ENCODE peak calls at places on chromosomes 12 and 14, in ten cellular contexts. One of them, this sample, is unnamed.
A peak's percentile ranks its signal among the peaks of the same experiment; 100 is the strongest.

GRCh38 chr14:75519826-75520692 is 2.2 kb upstream of the BATF start:
- DNase-seq in esophagus squamous epithelium: no peak
- DNase-seq in upper lobe of left lung: no peak
- DNase-seq in lower lobe of right lung: no peak
- DNase-seq in CD8-positive, alpha-beta T cell: no peak
- DNase-seq in transverse colon: no peak
- DNase-seq in uterus: no peak
- DNase-seq in A549: no peak
- DNase-seq in breast epithelium: no peak
- DNase-seq in HCT116: no peak
- DNase-seq in this sample: peak; percentile 93

GRCh38 chr12:22283006-22283506 is 51.5 kb downstream of the ST8SIA1 start:
- DNase-seq in esophagus squamous epithelium: no peak
- DNase-seq in upper lobe of left lung: no peak
- DNase-seq in lower lobe of right lung: no peak
- DNase-seq in CD8-positive, alpha-beta T cell: no peak
- DNase-seq in transverse colon: no peak
- DNase-seq in uterus: no peak
- DNase-seq in A549: no peak
- DNase-seq in breast epithelium: no peak
- DNase-seq in HCT116: no peak
- DNase-seq in this sample: no peak

GRCh38 chr12:75476076-75476475 is 4.5 kb upstream of the GLIPR1 start:
- DNase-seq in esophagus squamous epithelium: no peak
- DNase-seq in upper lobe of left lung: no peak
- DNase-seq in lower lobe of right lung: no peak
- DNase-seq in CD8-positive, alpha-beta T cell: no peak
- DNase-seq in transverse colon: no peak
- DNase-seq in uterus: no peak
- DNase-seq in A549: no peak
- DNase-seq in breast epithelium: no peak
- DNase-seq in HCT116: no peak
- DNase-seq in this sample: no peak

GRCh38 chr12:101642115-101643067 is 47.6 kb downstream of the MYBPC1 start:
- DNase-seq in esophagus squamous epithelium: no peak
- DNase-seq in upper lobe of left lung: peak; percentile 82
- DNase-seq in lower lobe of right lung: peak; percentile 59
- DNase-seq in CD8-positive, alpha-beta T cell: no peak
- DNase-seq in transverse colon: peak; percentile 18
- DNase-seq in uterus: no peak
- DNase-seq in A549: no peak
- DNase-seq in breast epithelium: no peak
- DNase-seq in HCT116: no peak
- DNase-seq in this sample: no peak

GRCh38 chr12:12592930-12593329 is 18.7 kb upstream of the CREBL2 start:
- DNase-seq in esophagus squamous epithelium: no peak
- DNase-seq in upper lobe of left lung: no peak
- DNase-seq in lower lobe of right lung: no peak
- DNase-seq in CD8-positive, alpha-beta T cell: no peak
- DNase-seq in transverse colon: no peak
- DNase-seq in uterus: no peak
- DNase-seq in A549: peak; percentile 35
- DNase-seq in breast epithelium: no peak
- DNase-seq in HCT116: no peak
- DNase-seq in this sample: peak; percentile 31

GRCh38 chr12:1972856-1973317 is 31.4 kb downstream of the DCP1B start:
- DNase-seq in esophagus squamous epithelium: no peak
- DNase-seq in upper lobe of left lung: no peak
- DNase-seq in lower lobe of right lung: no peak
- DNase-seq in CD8-positive, alpha-beta T cell: no peak
- DNase-seq in transverse colon: peak; percentile 41
- DNase-seq in uterus: peak; percentile 69
- DNase-seq in A549: no peak
- DNase-seq in breast epithelium: no peak
- DNase-seq in HCT116: no peak
- DNase-seq in this sample: peak; percentile 41

GRCh38 chr14:61145903-61146411 is 135.2 kb downstream of the TMEM30B start:
- DNase-seq in esophagus squamous epithelium: no peak
- DNase-seq in upper lobe of left lung: no peak
- DNase-seq in lower lobe of right lung: no peak
- DNase-seq in CD8-positive, alpha-beta T cell: no peak
- DNase-seq in transverse colon: no peak
- DNase-seq in uterus: no peak
- DNase-seq in A549: no peak
- DNase-seq in breast epithelium: peak; percentile 71
- DNase-seq in HCT116: no peak
- DNase-seq in this sample: peak; percentile 66

GRCh38 chr14:98182385-98183055 is 1089.5 kb downstream of the BCL11B start:
- DNase-seq in esophagus squamous epithelium: no peak
- DNase-seq in upper lobe of left lung: no peak
- DNase-seq in lower lobe of right lung: no peak
- DNase-seq in CD8-positive, alpha-beta T cell: no peak
- DNase-seq in transverse colon: no peak
- DNase-seq in uterus: no peak
- DNase-seq in A549: no peak
- DNase-seq in breast epithelium: no peak
- DNase-seq in HCT116: no peak
- DNase-seq in this sample: no peak

GRCh38 chr14:96383445-96383844 is 8.5 kb upstream of the AK7 start:
- DNase-seq in esophagus squamous epithelium: no peak
- DNase-seq in upper lobe of left lung: no peak
- DNase-seq in lower lobe of right lung: no peak
- DNase-seq in CD8-positive, alpha-beta T cell: no peak
- DNase-seq in transverse colon: no peak
- DNase-seq in uterus: no peak
- DNase-seq in A549: no peak
- DNase-seq in breast epithelium: no peak
- DNase-seq in HCT116: no peak
- DNase-seq in this sample: no peak

GRCh38 chr12:131380220-131380957 is 330.5 kb upstream of the SFSWAP start:
- DNase-seq in esophagus squamous epithelium: no peak
- DNase-seq in upper lobe of left lung: no peak
- DNase-seq in lower lobe of right lung: no peak
- DNase-seq in CD8-positive, alpha-beta T cell: no peak
- DNase-seq in transverse colon: no peak
- DNase-seq in uterus: no peak
- DNase-seq in A549: no peak
- DNase-seq in breast epithelium: no peak
- DNase-seq in HCT116: no peak
- DNase-seq in this sample: no peak
- H3K27ac ChIP-seq in esophagus squamous epithelium: no peak overlapping the region
- H3K27ac ChIP-seq in upper lobe of left lung: no peak overlapping the region
- H3K27ac ChIP-seq in lower lobe of right lung: no peak overlapping the region
- H3K27ac ChIP-seq in CD8-positive, alpha-beta T cell: no peak overlapping the region
- H3K27ac ChIP-seq in transverse colon: no peak overlapping the region
- H3K27ac ChIP-seq in uterus: no peak overlapping the region
- H3K27ac ChIP-seq in A549: no peak overlapping the region
- H3K27ac ChIP-seq in breast epithelium: no peak overlapping the region
- H3K27ac ChIP-seq in HCT116: no peak overlapping the region
- H3K27ac ChIP-seq in this sample: no peak overlapping the region

GRCh38 chr12:48119078-48119833 is at the start of gene PFKM:
- DNase-seq in esophagus squamous epithelium: peak; percentile 12
- DNase-seq in upper lobe of left lung: no peak
- DNase-seq in lower lobe of right lung: peak; percentile 80
- DNase-seq in CD8-positive, alpha-beta T cell: peak; percentile 8
- DNase-seq in transverse colon: peak; percentile 88
- DNase-seq in uterus: peak; percentile 87
- DNase-seq in A549: peak; percentile 93
- DNase-seq in breast epithelium: peak; percentile 79
- DNase-seq in HCT116: peak; percentile 87
- DNase-seq in this sample: peak; percentile 85

GRCh38 chr12:48123169-48123568 is 4.0 kb downstream of the PFKM start:
- DNase-seq in esophagus squamous epithelium: no peak
- DNase-seq in upper lobe of left lung: no peak
- DNase-seq in lower lobe of right lung: no peak
- DNase-seq in CD8-positive, alpha-beta T cell: no peak
- DNase-seq in transverse colon: no peak
- DNase-seq in uterus: no peak
- DNase-seq in A549: no peak
- DNase-seq in breast epithelium: no peak
- DNase-seq in HCT116: no peak
- DNase-seq in this sample: no peak

GRCh38 chr12:48121522-48121921 is 2.4 kb downstream of the PFKM start:
- DNase-seq in esophagus squamous epithelium: no peak
- DNase-seq in upper lobe of left lung: no peak
- DNase-seq in lower lobe of right lung: no peak
- DNase-seq in CD8-positive, alpha-beta T cell: no peak
- DNase-seq in transverse colon: no peak
- DNase-seq in uterus: no peak
- DNase-seq in A549: no peak
- DNase-seq in breast epithelium: no peak
- DNase-seq in HCT116: no peak
- DNase-seq in this sample: no peak

GRCh38 chr12:48119834-48120195 is 651 bp downstream of the PFKM start:
- DNase-seq in esophagus squamous epithelium: no peak
- DNase-seq in upper lobe of left lung: no peak
- DNase-seq in lower lobe of right lung: no peak
- DNase-seq in CD8-positive, alpha-beta T cell: no peak
- DNase-seq in transverse colon: no peak
- DNase-seq in uterus: no peak
- DNase-seq in A549: no peak
- DNase-seq in breast epithelium: no peak
- DNase-seq in HCT116: no peak
- DNase-seq in this sample: peak; percentile 62

DNA sequence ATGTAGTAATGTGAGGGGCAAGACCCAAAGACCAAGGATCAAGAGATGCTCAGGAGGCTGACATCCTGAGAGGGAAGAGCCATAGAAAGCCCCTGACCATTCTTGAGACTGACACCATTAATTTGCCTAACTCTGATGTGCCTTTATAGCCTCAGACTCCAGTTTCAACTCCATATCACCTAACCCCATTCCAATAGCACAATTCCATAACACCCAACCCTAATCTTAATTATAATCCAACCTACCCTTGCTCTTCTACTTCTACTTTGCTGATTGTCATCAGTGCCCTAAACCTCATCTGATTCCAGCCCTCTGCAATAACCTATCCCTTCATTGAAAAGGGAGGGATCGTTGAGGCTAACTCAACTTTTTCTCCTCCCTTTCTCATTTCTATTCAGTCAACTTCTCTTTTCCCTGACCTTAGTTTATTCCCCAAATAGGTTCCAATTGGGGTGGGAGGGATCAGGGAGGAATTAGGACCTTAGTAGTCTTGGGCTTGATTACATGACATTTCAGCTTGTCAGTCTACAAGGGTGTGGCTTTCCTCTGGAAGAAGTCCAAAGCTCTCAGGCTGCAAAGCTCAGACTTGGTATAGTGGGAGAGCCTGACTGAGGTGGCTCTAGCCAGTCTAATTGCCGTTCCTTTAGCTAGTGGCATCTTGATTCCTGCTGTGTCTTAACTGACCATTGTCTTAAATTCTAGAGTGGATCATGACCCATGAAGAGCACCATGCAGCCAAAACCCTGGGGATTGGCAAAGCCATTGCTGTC is 3.1 kb downstream of the PFKM start:
- DNase-seq in esophagus squamous epithelium: no peak
- DNase-seq in upper lobe of left lung: no peak
- DNase-seq in lower lobe of right lung: no peak
- DNase-seq in CD8-positive, alpha-beta T cell: no peak
- DNase-seq in transverse colon: no peak
- DNase-seq in uterus: no peak
- DNase-seq in A549: no peak
- DNase-seq in breast epithelium: no peak
- DNase-seq in HCT116: no peak
- DNase-seq in this sample: no peak
- H3K4me1 ChIP-seq in esophagus squamous epithelium: peaks cover 34% of the 10 kb centered on the region
- H3K4me1 ChIP-seq in upper lobe of left lung: peaks cover 6% of the 10 kb centered on the region
- H3K4me1 ChIP-seq in lower lobe of right lung: no peaks in the 10 kb centered on the region
- H3K4me1 ChIP-seq in CD8-positive, alpha-beta T cell: peaks cover 7% of the 10 kb centered on the region
- H3K4me1 ChIP-seq in transverse colon: peaks cover 6% of the 10 kb centered on the region
- H3K4me1 ChIP-seq in uterus: peaks cover 7% of the 10 kb centered on the region
- H3K4me1 ChIP-seq in A549: peaks cover 16% of the 10 kb centered on the region
- H3K4me1 ChIP-seq in breast epithelium: no peaks in the 10 kb centered on the region
- H3K4me1 ChIP-seq in HCT116: peaks cover 12% of the 10 kb centered on the region
- H3K4me1 ChIP-seq in this sample: peaks cover 14% of the 10 kb centered on the region

DNA sequence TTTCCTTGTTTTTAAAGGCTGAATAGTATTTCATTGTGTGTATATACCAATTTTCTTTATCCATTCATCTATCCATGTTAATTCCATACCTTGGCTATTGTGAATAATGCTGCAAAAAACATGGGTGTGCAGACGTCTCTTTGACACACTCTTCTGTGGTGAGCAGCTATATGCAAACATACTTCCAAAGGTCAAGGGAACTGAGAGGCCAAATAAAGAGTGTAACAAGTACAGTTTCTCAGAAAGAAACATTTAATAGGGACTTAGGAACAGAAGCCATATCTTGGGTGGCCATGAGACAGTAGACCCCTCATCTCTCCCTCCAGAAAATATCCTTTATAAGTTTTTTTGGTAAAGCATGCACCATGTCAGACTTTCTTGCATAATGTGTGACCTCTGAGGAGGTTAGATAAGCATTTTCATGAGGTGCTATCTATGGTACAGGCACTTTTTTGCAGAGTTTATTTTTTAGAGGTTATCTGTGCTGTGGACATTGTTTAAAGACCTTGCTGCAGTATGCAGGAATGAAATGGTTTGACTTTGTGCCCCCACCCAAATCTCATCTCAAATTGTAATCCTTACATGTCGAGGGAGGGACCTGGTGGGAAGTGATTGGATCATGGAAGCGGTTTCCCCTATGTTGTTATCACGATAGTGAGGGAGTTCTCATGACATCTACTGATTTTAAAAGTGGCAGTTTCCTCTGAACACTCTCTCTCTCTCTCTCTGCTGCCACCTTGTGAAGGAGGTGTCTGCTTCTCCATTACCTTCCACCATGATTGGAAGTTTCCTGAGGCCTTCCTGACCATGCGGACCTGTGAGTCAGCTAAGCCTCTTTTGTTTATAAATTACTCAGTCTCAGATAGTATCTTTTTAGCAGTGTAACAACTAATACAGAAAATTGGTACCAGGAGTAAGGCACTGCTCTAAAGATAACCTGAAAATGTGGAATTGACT is 1202.3 kb downstream of the GALC start:
- DNase-seq in esophagus squamous epithelium: no peak
- DNase-seq in upper lobe of left lung: no peak
- DNase-seq in lower lobe of right lung: no peak
- DNase-seq in CD8-positive, alpha-beta T cell: no peak
- DNase-seq in transverse colon: no peak
- DNase-seq in uterus: no peak
- DNase-seq in A549: no peak
- DNase-seq in breast epithelium: no peak
- DNase-seq in HCT116: no peak
- DNase-seq in this sample: no peak
- TF ChIP-seq CTCF in esophagus squamous epithelium: no peak
- TF ChIP-seq CTCF in upper lobe of left lung: no peak
- TF ChIP-seq CTCF in lower lobe of right lung: no peak
- TF ChIP-seq CTCF in CD8-positive, alpha-beta T cell: no peak
- TF ChIP-seq CTCF in transverse colon: no peak
- TF ChIP-seq CTCF in uterus: no peak
- TF ChIP-seq CTCF in A549: no peak
- TF ChIP-seq CTCF in breast epithelium: no peak
- TF ChIP-seq CTCF in HCT116: no peak
- TF ChIP-seq CTCF in this sample: no peak

GRCh38 chr12:132460571-132460970 is 29.4 kb upstream of the FBRSL1 start:
- DNase-seq in esophagus squamous epithelium: no peak
- DNase-seq in upper lobe of left lung: no peak
- DNase-seq in lower lobe of right lung: no peak
- DNase-seq in CD8-positive, alpha-beta T cell: no peak
- DNase-seq in transverse colon: no peak
- DNase-seq in uterus: no peak
- DNase-seq in A549: no peak
- DNase-seq in breast epithelium: no peak
- DNase-seq in HCT116: no peak
- DNase-seq in this sample: no peak
- H3K27ac ChIP-seq in esophagus squamous epithelium: no peak overlapping the region
- H3K27ac ChIP-seq in upper lobe of left lung: no peak overlapping the region
- H3K27ac ChIP-seq in lower lobe of right lung: no peak overlapping the region
- H3K27ac ChIP-seq in CD8-positive, alpha-beta T cell: no peak overlapping the region
- H3K27ac ChIP-seq in transverse colon: no peak overlapping the region
- H3K27ac ChIP-seq in uterus: no peak overlapping the region
- H3K27ac ChIP-seq in A549: no peak overlapping the region
- H3K27ac ChIP-seq in breast epithelium: no peak overlapping the region
- H3K27ac ChIP-seq in HCT116: no peak overlapping the region
- H3K27ac ChIP-seq in this sample: no peak overlapping the region

GRCh38 chr14:69610859-69611263 is 535 bp upstream of the SUSD6 start:
- DNase-seq in esophagus squamous epithelium: no peak
- DNase-seq in upper lobe of left lung: no peak
- DNase-seq in lower lobe of right lung: no peak
- DNase-seq in CD8-positive, alpha-beta T cell: no peak
- DNase-seq in transverse colon: no peak
- DNase-seq in uterus: no peak
- DNase-seq in A549: no peak
- DNase-seq in breast epithelium: no peak
- DNase-seq in HCT116: no peak
- DNase-seq in this sample: no peak
- H3K4me1 ChIP-seq in esophagus squamous epithelium: peaks cover 56% of the 10 kb centered on the region
- H3K4me1 ChIP-seq in upper lobe of left lung: peaks cover 54% of the 10 kb centered on the region
- H3K4me1 ChIP-seq in lower lobe of right lung: peaks cover 54% of the 10 kb centered on the region
- H3K4me1 ChIP-seq in CD8-positive, alpha-beta T cell: peaks cover 49% of the 10 kb centered on the region
- H3K4me1 ChIP-seq in transverse colon: peaks cover 14% of the 10 kb centered on the region
- H3K4me1 ChIP-seq in uterus: peaks cover 9% of the 10 kb centered on the region
- H3K4me1 ChIP-seq in A549: peaks cover 36% of the 10 kb centered on the region
- H3K4me1 ChIP-seq in breast epithelium: no peaks in the 10 kb centered on the region
- H3K4me1 ChIP-seq in HCT116: peaks cover 16% of the 10 kb centered on the region
- H3K4me1 ChIP-seq in this sample: peaks cover 32% of the 10 kb centered on the region